ENCODE peak calls at places on chromosomes 5 and 9, in five cellular contexts. B is A549, H is psoas muscle, J is aorta, U is kidney epithelial cell. M is an unnamed sample.

GRCh38 chr9:36866840-36867239 is 167.2 kb downstream of the PAX5 start:
- DNase-seq in B (peak), H (no peak), J (peak), U (no peak), M (no peak)

GRCh38 chr9:33782395-33783152 is 12.8 kb upstream of the PRSS3 start:
- DNase-seq in B (no peak), H (no peak), J (no peak), U (no peak), M (peak)

GRCh38 chr5:62029303-62029702 is 276.7 kb upstream of the KIF2A start:
- DNase-seq in B (no peak), H (no peak), J (no peak), U (peak), M (no peak)

GRCh38 chr5:169911448-169912212 is 68.7 kb downstream of the INSYN2B start:
- DNase-seq in B (no peak), H (no peak), J (no peak), U (no peak), M (no peak)

GRCh38 chr9:112711050-112711689 is 6.7 kb downstream of the INIP start:
- DNase-seq in B (no peak), H (no peak), J (no peak), U (no peak), M (no peak)

GRCh38 chr9:128244443-128245226 is 31.2 kb downstream of the GOLGA2 start:
- DNase-seq in B (no peak), H (peak), J (peak), U (no peak), M (no peak)

GRCh38 chr9:98727428-98727827 is 18.7 kb upstream of the GABBR2 start:
- DNase-seq in B (no peak), H (no peak), J (no peak), U (no peak), M (no peak)

GRCh38 chr5:71621268-71621667 is 34.1 kb downstream of the MCCC2 start:
- DNase-seq in B (no peak), H (no peak), J (no peak), U (no peak), M (no peak)

GRCh38 chr5:134851307-134851923 is 5.6 kb downstream of the C5orf24 start:
- DNase-seq in B (no peak), H (no peak), J (no peak), U (no peak), M (no peak)

GRCh38 chr5:10201223-10201868 is 48.3 kb downstream of the ATPSCKMT start:
- DNase-seq in B (no peak), H (no peak), J (peak), U (no peak), M (no peak)

GRCh38 chr5:147168578-147169327 is 66.1 kb upstream of the STK32A start:
- DNase-seq in B (no peak), H (no peak), J (no peak), U (no peak), M (no peak)

GRCh38 chr5:111635151-111635945 is 121.6 kb downstream of the NREP start:
- DNase-seq in B (no peak), H (no peak), J (no peak), U (no peak), M (no peak)

DNA sequence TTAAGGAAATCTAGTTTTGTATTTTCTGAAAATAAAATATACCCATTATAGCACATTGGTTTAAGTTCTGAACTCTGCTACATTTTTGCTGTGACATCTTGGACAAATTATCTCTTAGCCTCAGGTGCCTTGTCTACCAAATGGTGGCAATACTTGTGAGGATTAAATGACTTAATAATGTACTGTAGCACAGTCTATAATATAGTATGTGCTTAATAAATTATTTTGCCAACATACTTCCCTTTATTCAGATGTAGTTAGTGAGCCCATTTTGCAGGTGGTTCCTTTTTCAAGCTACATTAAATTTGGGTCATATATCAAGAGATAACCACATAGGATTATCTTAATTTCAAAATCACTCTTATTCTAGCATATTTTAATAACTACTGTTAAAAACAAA is 3.2 kb downstream of the ETF1 start:
- DNase-seq in B (no peak), H (no peak), J (no peak), U (no peak), M (no peak)
- H3K4me3 ChIP-seq in B (no peak), H (peak), J (no peak), U (no peak), M (no peak)

DNA sequence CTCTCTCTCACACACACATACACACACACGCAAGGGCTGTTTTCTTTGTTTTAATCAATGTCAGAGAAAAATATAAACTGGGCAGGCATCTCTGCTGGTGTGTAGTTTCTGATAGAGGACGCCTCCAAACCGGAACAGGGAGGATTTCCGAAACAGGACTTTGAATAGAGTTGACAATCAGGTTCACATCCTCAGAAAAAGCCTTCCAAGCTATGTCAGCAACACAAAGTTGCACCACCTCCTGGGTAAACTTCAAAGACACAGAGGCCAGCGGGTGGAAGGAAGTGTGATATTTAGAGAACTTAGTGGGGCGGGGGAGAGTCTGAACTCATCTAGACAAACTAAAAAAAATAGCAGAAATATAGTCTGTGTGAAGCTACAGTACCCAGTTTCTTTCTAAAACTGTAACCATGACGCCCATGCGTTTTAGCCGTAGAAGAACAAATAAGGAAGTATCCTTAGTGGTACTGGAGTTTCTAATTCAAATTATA is 1.2 kb downstream of the ST8SIA4 start:
- DNase-seq in B (no peak), H (no peak), J (peak), U (no peak), M (peak)
- H3K4me3 ChIP-seq in B (peak), H (peak), J (no peak), U (peak), M (peak)

GRCh38 chr9:88994820-88995180 is 3.5 kb downstream of the S1PR3 start:
- DNase-seq in B (no peak), H (no peak), J (no peak), U (no peak), M (no peak)

GRCh38 chr9:88995205-88995604 is 3.9 kb downstream of the S1PR3 start:
- DNase-seq in B (no peak), H (no peak), J (no peak), U (no peak), M (no peak)

GRCh38 chr9:88992556-88992955 is 1.3 kb downstream of the S1PR3 start:
- DNase-seq in B (no peak), H (no peak), J (no peak), U (no peak), M (no peak)

GRCh38 chr9:88993871-88994819 is 2.9 kb downstream of the S1PR3 start:
- DNase-seq in B (no peak), H (no peak), J (no peak), U (no peak), M (no peak)

GRCh38 chr9:88993327-88993726 is 2.1 kb downstream of the S1PR3 start:
- DNase-seq in B (no peak), H (no peak), J (no peak), U (no peak), M (no peak)
- H3K4me3 ChIP-seq in B (peak), H (peak), J (peak), U (no peak), M (no peak)

DNA sequence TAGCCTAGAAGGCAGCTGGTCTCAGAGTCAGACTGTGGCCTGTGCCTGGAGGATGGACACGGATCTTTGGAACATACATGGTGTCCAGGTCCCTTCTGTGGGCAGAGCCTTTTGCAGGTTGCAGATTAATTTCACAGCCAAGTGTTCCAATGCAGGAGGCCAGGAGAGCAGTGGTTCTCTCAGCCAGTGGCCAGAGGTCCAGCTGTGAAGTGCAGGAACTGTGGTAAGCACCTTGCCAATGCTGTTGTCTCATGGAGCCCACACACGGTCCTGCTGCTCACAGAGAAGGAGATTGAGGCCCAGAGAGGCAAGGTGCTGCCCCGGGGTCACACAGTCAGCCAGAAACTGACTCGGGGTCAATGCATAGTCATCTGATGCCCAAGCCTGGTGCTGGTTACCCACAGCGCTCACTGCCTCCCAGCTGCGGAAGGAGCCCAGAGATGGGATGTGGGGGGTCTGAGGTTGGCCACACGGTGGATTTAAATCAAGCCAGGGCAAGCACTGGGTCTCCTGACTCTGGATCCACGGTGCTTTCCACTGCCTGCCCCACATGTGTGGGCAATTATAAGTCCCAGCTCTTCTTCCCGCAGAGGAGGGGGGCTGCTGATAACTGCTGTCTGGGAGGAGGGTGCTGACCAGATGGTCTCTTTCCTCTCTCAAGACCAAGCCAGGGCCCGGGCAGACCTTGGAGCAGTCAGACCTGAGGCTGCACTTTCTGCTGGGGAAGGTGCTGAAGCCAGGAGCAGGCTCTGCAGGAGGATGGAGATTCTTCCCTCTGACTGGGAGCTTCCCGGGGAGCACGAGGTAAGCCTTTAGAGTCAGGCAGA is 2.8 kb downstream of the PDGFRB start:
- DNase-seq in B (no peak), H (no peak), J (no peak), U (no peak), M (no peak)
- H3K4me3 ChIP-seq in B (no peak), H (peak), J (peak), U (no peak), M (no peak)

GRCh38 chr9:5832543-5833529 is at the start of gene ERMP1:
- DNase-seq in B (peak), H (peak), J (peak), U (no peak), M (peak)
- H3K4me3 ChIP-seq in B (peak), H (peak), J (peak), U (peak), M (peak)

DNA sequence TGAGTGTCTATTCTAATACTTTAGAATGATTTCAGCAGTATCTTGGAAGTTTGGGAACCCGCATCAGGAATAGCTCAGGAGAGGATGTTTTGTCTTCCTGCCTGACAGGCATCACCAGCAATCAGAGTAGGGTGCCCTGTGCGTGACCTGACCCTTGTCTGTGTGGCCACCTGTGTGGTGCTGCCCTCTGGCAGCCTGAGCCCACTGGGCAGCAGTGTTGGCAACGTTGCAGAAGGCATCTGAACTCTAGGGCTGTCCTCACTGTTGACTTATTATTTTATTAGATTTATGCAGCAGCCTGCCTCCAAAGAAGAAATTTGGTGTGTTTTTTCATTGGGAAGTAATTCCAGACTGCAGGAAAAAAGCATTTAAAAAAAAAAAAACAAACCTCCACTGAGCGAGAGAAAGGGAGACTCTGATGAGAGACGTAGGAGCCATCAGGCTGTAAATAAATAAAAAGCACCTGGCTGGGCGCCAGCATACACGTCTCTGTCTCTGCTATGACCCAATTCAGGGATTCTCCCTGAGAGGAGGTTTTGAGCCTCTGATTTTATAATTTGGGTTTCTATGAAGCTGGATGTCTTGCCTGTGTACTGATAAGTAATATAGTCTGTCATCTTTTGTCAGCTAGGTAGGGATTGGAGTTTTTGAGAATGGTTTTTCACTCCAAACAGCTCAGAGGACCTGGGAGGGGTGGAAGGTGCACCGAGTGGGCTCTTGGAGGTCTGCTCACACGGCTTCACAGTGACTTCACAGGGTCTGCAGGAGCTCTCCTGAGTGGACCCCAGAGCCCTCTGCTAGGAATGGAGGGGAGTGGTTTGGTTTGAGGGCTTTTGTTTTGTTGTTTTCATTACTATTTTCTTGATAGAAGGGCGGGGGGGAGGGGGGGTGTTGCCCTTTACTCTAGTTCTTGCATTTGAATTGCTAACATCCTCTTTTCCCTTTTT is 48.9 kb downstream of the FAM78A start:
- DNase-seq in B (no peak), H (peak), J (no peak), U (no peak), M (no peak)
- H3K4me3 ChIP-seq in B (no peak), H (peak), J (no peak), U (no peak), M (no peak)

M was measured in Jurkat, Clone E6-1.